ENCODE peak calls at places on chromosomes 16 and 17, in seven cellular contexts. D is fibroblast of villous mesenchyme, R is AG04450, U is transverse colon, B is WTC11, L is adrenal gland, A is heart left ventricle. Q is an unnamed sample.
A peak's percentile ranks its signal among the peaks of the same experiment; 100 is the strongest.

GRCh38 chr17:76485569-76485968 is 15.7 kb downstream of the RHBDF2 start:
- DNase-seq in D (no peak), R (no peak), U (peak; percentile 22), B (no peak), L (peak; percentile 55), A (no peak), Q (peak; percentile 27)

GRCh38 chr17:50559674-50560184 is 786 bp upstream of the CACNA1G start:
- DNase-seq in D (peak; percentile 61), R (no peak), U (peak; percentile 69), B (peak; percentile 94), L (peak; percentile 51), A (no peak), Q (peak; percentile 60)

GRCh38 chr17:8153957-8154607 is 1.9 kb upstream of the PER1 start:
- DNase-seq in D (peak; percentile 100), R (peak; percentile 98), U (peak; percentile 99), B (peak; percentile 98), L (peak; percentile 99), A (peak; percentile 100), Q (peak; percentile 95)

GRCh38 chr16:89038811-89039735 is 54.6 kb upstream of the ACSF3 start:
- DNase-seq in D (no peak), R (no peak), U (no peak), B (no peak), L (no peak), A (no peak), Q (no peak)

GRCh38 chr16:81451753-81452680 is 7.4 kb downstream of the CMIP start:
- DNase-seq in D (no peak), R (no peak), U (peak; percentile 69), B (no peak), L (peak; percentile 69), A (peak; percentile 61), Q (no peak)

GRCh38 chr16:47045023-47045422 is 71.5 kb upstream of the DNAJA2 start:
- DNase-seq in D (no peak), R (no peak), U (no peak), B (no peak), L (no peak), A (no peak), Q (no peak)

GRCh38 chr17:51860934-51861561 is 297.5 kb downstream of the CA10 start:
- DNase-seq in D (no peak), R (no peak), U (peak; percentile 47), B (peak; percentile 60), L (peak; percentile 16), A (no peak), Q (peak; percentile 75)

GRCh38 chr17:63911657-63912100 is 621 bp upstream of the CSHL1 start:
- DNase-seq in D (no peak), R (no peak), U (peak; percentile 44), B (peak; percentile 77), L (no peak), A (peak; percentile 34), Q (peak; percentile 60)

GRCh38 chr16:53904533-53904932 is 200.6 kb downstream of the FTO start:
- DNase-seq in D (no peak), R (no peak), U (no peak), B (no peak), L (no peak), A (no peak), Q (no peak)

GRCh38 chr16:10788665-10789064 is 29.9 kb downstream of the TVP23A start:
- DNase-seq in D (no peak), R (no peak), U (no peak), B (no peak), L (no peak), A (no peak), Q (no peak)

GRCh38 chr17:75250009-75250471 is 11.4 kb downstream of the GGA3 start:
- DNase-seq in D (peak; percentile 83), R (no peak), U (peak; percentile 57), B (no peak), L (peak; percentile 22), A (no peak), Q (no peak)

GRCh38 chr16:70746040-70746707 is 54.8 kb downstream of the VAC14 start:
- DNase-seq in D (peak; percentile 75), R (no peak), U (peak; percentile 67), B (no peak), L (peak; percentile 94), A (no peak), Q (no peak)

GRCh38 chr16:84739349-84740124 is 39.7 kb downstream of the USP10 start:
- DNase-seq in D (peak; percentile 96), R (peak; percentile 54), U (no peak), B (no peak), L (no peak), A (no peak), Q (no peak)

GRCh38 chr17:68368387-68368786 is 77.1 kb downstream of the ARSG start:
- DNase-seq in D (no peak), R (no peak), U (no peak), B (no peak), L (no peak), A (no peak), Q (no peak)

GRCh38 chr16:75535901-75536300 is at the start of gene CHST5:
- DNase-seq in D (no peak), R (no peak), U (peak; percentile 82), B (no peak), L (no peak), A (no peak), Q (no peak)

GRCh38 chr17:78532922-78533640 is 44.1 kb downstream of the DNAH17 start:
- DNase-seq in D (peak; percentile 17), R (no peak), U (no peak), B (no peak), L (peak; percentile 14), A (no peak), Q (no peak)

GRCh38 chr17:57406131-57406980 is 150.0 kb downstream of the MSI2 start:
- DNase-seq in D (peak; percentile 70), R (no peak), U (no peak), B (no peak), L (no peak), A (no peak), Q (peak; percentile 11)

GRCh38 chr17:72529386-72529785 is 408.6 kb downstream of the SOX9 start:
- DNase-seq in D (no peak), R (no peak), U (no peak), B (no peak), L (no peak), A (no peak), Q (no peak)

GRCh38 chr17:4160294-4160859 is 17.4 kb downstream of the CYB5D2 start:
- DNase-seq in D (no peak), R (no peak), U (no peak), B (no peak), L (no peak), A (no peak), Q (no peak)

GRCh38 chr17:63425478-63425877 is 20.6 kb downstream of the CYB561 start:
- DNase-seq in D (peak; percentile 84), R (peak; percentile 68), U (peak; percentile 74), B (peak; percentile 83), L (peak; percentile 75), A (peak; percentile 80), Q (peak; percentile 81)

GRCh38 chr16:27558434-27558833 is 8.5 kb downstream of the KATNIP start:
- DNase-seq in D (peak; percentile 17), R (no peak), U (no peak), B (no peak), L (no peak), A (no peak), Q (no peak)

DNA sequence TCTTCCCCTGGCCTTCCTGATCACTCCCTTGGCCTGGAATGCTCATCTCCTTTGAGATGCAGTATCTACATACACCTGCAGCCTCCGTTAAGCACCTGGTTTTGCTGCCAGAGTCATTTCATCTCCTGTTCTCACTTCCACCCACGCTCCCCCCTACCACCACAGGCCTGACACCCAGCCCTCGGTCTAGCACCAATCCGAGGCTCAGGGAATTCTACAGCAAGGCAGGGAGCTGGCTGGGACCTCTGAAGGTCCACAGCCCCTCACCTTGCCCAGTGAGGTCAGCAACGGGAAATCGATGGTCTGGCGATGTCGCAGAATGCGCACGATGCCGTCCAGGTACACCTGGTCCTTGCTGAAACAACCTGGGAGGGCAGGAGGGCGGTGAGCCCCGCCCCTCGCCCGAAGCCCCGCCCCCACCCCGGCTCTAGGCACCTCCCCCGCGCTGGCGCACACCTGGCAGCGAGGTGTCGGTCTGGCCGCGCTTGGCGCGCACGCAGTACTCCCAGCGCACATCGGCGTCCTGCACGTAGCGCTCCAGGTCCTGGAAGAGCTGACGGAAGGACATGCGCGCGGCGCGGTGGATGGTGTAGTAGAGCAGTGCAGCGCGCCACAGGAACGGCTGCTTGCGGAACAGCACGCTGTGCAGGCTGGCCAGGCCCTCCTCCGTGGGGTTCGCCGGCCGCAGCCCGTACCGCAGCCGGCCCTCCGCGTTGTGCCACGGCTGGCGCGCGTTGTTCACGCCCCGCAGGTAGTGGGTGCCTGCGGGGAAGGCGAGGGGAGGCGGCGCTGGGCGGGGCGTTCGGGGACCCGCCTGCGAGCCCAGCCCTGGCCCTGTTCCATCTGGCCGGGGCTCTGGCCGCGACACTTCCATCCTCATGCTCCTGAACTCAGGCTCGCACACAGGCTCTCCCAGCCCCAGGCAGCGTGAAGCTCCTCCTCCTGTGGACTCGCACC is 5.7 kb downstream of the MATCAP1 start:
- DNase-seq in D (peak; percentile 57), R (no peak), U (peak; percentile 87), B (peak; percentile 93), L (peak; percentile 73), A (no peak), Q (no peak)
- TF ChIP-seq CTCF in D (peak; percentile 14), R (no peak), U (peak; percentile 12), B (no peak), L (no peak), A (no peak), Q (no peak)

DNA sequence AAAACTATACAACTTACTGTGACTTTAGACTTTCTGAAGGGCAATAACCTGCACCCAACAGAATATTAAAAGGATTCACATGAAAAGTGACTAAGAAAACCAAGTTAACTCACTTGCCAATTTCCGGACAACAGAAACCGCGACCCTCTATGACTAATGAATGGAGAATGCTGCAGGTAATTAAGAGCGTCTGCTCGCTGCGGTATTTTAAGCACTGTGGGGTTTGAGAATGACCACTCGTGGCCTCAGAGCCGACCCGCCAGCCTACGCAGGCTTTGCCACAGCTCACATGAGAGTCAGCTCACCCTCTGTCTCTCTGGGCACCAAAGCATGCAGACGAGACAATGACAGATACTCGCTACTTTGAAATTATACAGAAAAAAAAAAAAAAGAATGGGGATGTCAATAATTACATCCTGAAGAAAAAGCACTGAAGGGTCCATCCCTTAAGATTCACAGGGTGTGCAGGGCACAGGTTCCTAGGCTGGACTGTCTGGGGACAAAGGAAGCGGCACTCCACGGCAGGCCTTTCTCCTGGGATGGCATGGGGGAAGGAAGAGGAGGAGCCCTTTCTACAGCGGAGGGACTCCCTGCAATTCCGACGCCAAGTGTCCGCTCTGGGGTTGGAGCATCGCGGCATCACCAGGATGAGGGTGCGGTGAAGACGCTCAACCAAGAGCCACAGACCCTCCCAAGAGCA is 35.0 kb downstream of the ZCCHC14 start:
- DNase-seq in D (peak; percentile 96), R (peak; percentile 96), U (no peak), B (no peak), L (no peak), A (no peak), Q (no peak)
- TF ChIP-seq CTCF in D (no peak), R (no peak), U (no peak), B (no peak), L (no peak), A (no peak), Q (no peak)

DNA sequence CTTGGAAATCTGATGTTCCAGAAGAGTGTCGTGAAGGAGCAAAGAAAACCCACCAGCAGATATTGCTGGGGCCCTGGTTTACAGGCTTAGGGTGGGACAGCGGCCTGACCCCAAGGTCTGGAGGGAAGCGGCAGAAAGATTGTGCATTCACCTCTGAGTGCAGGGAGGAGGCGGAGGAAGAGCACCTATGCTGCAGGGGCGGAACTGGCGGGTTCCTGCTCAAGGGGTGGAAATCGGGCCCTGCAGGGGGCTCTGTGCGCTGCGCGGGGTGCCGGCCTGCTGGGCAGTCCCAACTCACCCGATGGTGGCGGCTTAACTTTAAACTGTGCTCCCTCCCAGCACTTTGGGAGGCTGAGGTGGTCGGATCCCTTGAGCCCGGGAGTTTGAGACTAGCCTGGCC is 47.5 kb downstream of the COX4I1 start:
- DNase-seq in D (no peak), R (no peak), U (no peak), B (no peak), L (no peak), A (no peak), Q (no peak)
- TF ChIP-seq CTCF in D (no peak), R (no peak), U (no peak), B (no peak), L (no peak), A (no peak), Q (no peak)

GRCh38 chr17:2844386-2844785 is 48.1 kb downstream of the RAP1GAP2 start:
- DNase-seq in D (peak; percentile 33), R (no peak), U (no peak), B (peak; percentile 39), L (no peak), A (no peak), Q (no peak)
- TF ChIP-seq CTCF in D (peak; percentile 20), R (peak; percentile 32), U (no peak), B (no peak), L (no peak), A (no peak), Q (no peak)